ENCODE peak calls at places on chromosomes 11 and 22, in four cellular contexts. One of them, this sample, is unnamed.

GRCh38 chr22:19495562-19496323 is 16.0 kb downstream of the CDC45 start:
- DNase-seq in CD4-positive, alpha-beta memory T cell: no peak
- DNase-seq in hypothalamus: no peak
- DNase-seq in stimulated activated CD8-positive, alpha-beta memory T cell treated with anti-CD3 and anti-CD28 coated beads, Interleukin-15, amount 100 ng/mL, for 1 hour: no peak
- DNase-seq in this sample: no peak

GRCh38 chr11:65944767-65945166 is 513 bp upstream of the TSGA10IP start:
- DNase-seq in CD4-positive, alpha-beta memory T cell: no peak
- DNase-seq in hypothalamus: no peak
- DNase-seq in stimulated activated CD8-positive, alpha-beta memory T cell treated with anti-CD3 and anti-CD28 coated beads, Interleukin-15, amount 100 ng/mL, for 1 hour: no peak
- DNase-seq in this sample: no peak

GRCh38 chr22:37020192-37020479 is 594 bp downstream of the MPST start:
- DNase-seq in hypothalamus: peak; percentile 31
- DNase-seq in CD4-positive, alpha-beta memory T cell: no peak
- DNase-seq in stimulated activated CD8-positive, alpha-beta memory T cell treated with anti-CD3 and anti-CD28 coated beads, Interleukin-15, amount 100 ng/mL, for 1 hour: no peak
- DNase-seq in this sample: no peak

GRCh38 chr11:19598876-19599275 is 113.8 kb upstream of the NAV2 start:
- DNase-seq in stimulated activated CD8-positive, alpha-beta memory T cell treated with anti-CD3 and anti-CD28 coated beads, Interleukin-15, amount 100 ng/mL, for 1 hour: no peak
- DNase-seq in hypothalamus: no peak
- DNase-seq in CD4-positive, alpha-beta memory T cell: no peak
- DNase-seq in this sample: no peak

GRCh38 chr11:10303558-10304363 is 1.1 kb upstream of the ADM start:
- DNase-seq in hypothalamus: no peak
- DNase-seq in stimulated activated CD8-positive, alpha-beta memory T cell treated with anti-CD3 and anti-CD28 coated beads, Interleukin-15, amount 100 ng/mL, for 1 hour: no peak
- DNase-seq in CD4-positive, alpha-beta memory T cell: peak; percentile 42
- DNase-seq in this sample: no peak

GRCh38 chr11:129315781-129316579 is 59.7 kb upstream of the BARX2 start:
- DNase-seq in hypothalamus: no peak
- DNase-seq in CD4-positive, alpha-beta memory T cell: no peak
- DNase-seq in stimulated activated CD8-positive, alpha-beta memory T cell treated with anti-CD3 and anti-CD28 coated beads, Interleukin-15, amount 100 ng/mL, for 1 hour: no peak
- DNase-seq in this sample: no peak

GRCh38 chr22:36922752-36923457 is 9.5 kb downstream of the CSF2RB start:
- DNase-seq in stimulated activated CD8-positive, alpha-beta memory T cell treated with anti-CD3 and anti-CD28 coated beads, Interleukin-15, amount 100 ng/mL, for 1 hour: no peak
- DNase-seq in CD4-positive, alpha-beta memory T cell: no peak
- DNase-seq in hypothalamus: no peak
- DNase-seq in this sample: peak; percentile 13

GRCh38 chr11:72012897-72013721 is 14.4 kb downstream of the IL18BP start:
- DNase-seq in stimulated activated CD8-positive, alpha-beta memory T cell treated with anti-CD3 and anti-CD28 coated beads, Interleukin-15, amount 100 ng/mL, for 1 hour: no peak
- DNase-seq in hypothalamus: peak; percentile 78
- DNase-seq in CD4-positive, alpha-beta memory T cell: no peak
- DNase-seq in this sample: no peak

GRCh38 chr11:13065200-13065787 is 56.2 kb downstream of the RASSF10 start:
- DNase-seq in stimulated activated CD8-positive, alpha-beta memory T cell treated with anti-CD3 and anti-CD28 coated beads, Interleukin-15, amount 100 ng/mL, for 1 hour: no peak
- DNase-seq in hypothalamus: no peak
- DNase-seq in CD4-positive, alpha-beta memory T cell: no peak
- DNase-seq in this sample: no peak

GRCh38 chr22:24437820-24438328 is 10.5 kb downstream of the ADORA2A start:
- DNase-seq in CD4-positive, alpha-beta memory T cell: no peak
- DNase-seq in hypothalamus: no peak
- DNase-seq in stimulated activated CD8-positive, alpha-beta memory T cell treated with anti-CD3 and anti-CD28 coated beads, Interleukin-15, amount 100 ng/mL, for 1 hour: no peak
- DNase-seq in this sample: no peak

GRCh38 chr11:68841718-68842426 is at the start of gene CPT1A:
- DNase-seq in hypothalamus: peak; percentile 20
- DNase-seq in CD4-positive, alpha-beta memory T cell: peak; percentile 72
- DNase-seq in stimulated activated CD8-positive, alpha-beta memory T cell treated with anti-CD3 and anti-CD28 coated beads, Interleukin-15, amount 100 ng/mL, for 1 hour: peak; percentile 19
- DNase-seq in this sample: peak; percentile 93

GRCh38 chr11:120067361-120068113 is 70.4 kb downstream of the TRIM29 start:
- DNase-seq in hypothalamus: no peak
- DNase-seq in CD4-positive, alpha-beta memory T cell: no peak
- DNase-seq in stimulated activated CD8-positive, alpha-beta memory T cell treated with anti-CD3 and anti-CD28 coated beads, Interleukin-15, amount 100 ng/mL, for 1 hour: no peak
- DNase-seq in this sample: no peak

GRCh38 chr11:126595560-126595959 is 240.1 kb downstream of the ST3GAL4 start:
- DNase-seq in stimulated activated CD8-positive, alpha-beta memory T cell treated with anti-CD3 and anti-CD28 coated beads, Interleukin-15, amount 100 ng/mL, for 1 hour: no peak
- DNase-seq in hypothalamus: no peak
- DNase-seq in CD4-positive, alpha-beta memory T cell: no peak
- DNase-seq in this sample: no peak

GRCh38 chr11:587978-588380 is 11.7 kb downstream of the PHRF1 start:
- DNase-seq in stimulated activated CD8-positive, alpha-beta memory T cell treated with anti-CD3 and anti-CD28 coated beads, Interleukin-15, amount 100 ng/mL, for 1 hour: no peak
- DNase-seq in hypothalamus: no peak
- DNase-seq in CD4-positive, alpha-beta memory T cell: peak; percentile 94
- DNase-seq in this sample: no peak

GRCh38 chr11:6199174-6199810 is at the start of gene OR52W1:
- DNase-seq in hypothalamus: no peak
- DNase-seq in stimulated activated CD8-positive, alpha-beta memory T cell treated with anti-CD3 and anti-CD28 coated beads, Interleukin-15, amount 100 ng/mL, for 1 hour: no peak
- DNase-seq in CD4-positive, alpha-beta memory T cell: no peak
- DNase-seq in this sample: no peak

GRCh38 chr11:128824199-128825049 is 42.7 kb downstream of the KCNJ1 start:
- DNase-seq in stimulated activated CD8-positive, alpha-beta memory T cell treated with anti-CD3 and anti-CD28 coated beads, Interleukin-15, amount 100 ng/mL, for 1 hour: no peak
- DNase-seq in CD4-positive, alpha-beta memory T cell: no peak
- DNase-seq in hypothalamus: no peak
- DNase-seq in this sample: no peak

GRCh38 chr11:70130636-70131035 is 52.5 kb downstream of the ANO1 start:
- DNase-seq in CD4-positive, alpha-beta memory T cell: no peak
- DNase-seq in hypothalamus: no peak
- DNase-seq in stimulated activated CD8-positive, alpha-beta memory T cell treated with anti-CD3 and anti-CD28 coated beads, Interleukin-15, amount 100 ng/mL, for 1 hour: no peak
- DNase-seq in this sample: no peak

GRCh38 chr11:112300094-112300786 is 39.6 kb upstream of the PLET1 start:
- DNase-seq in stimulated activated CD8-positive, alpha-beta memory T cell treated with anti-CD3 and anti-CD28 coated beads, Interleukin-15, amount 100 ng/mL, for 1 hour: no peak
- DNase-seq in hypothalamus: peak; percentile 42
- DNase-seq in CD4-positive, alpha-beta memory T cell: no peak
- DNase-seq in this sample: no peak

GRCh38 chr11:2912498-2912897 is 16.7 kb downstream of the PHLDA2 start:
- DNase-seq in stimulated activated CD8-positive, alpha-beta memory T cell treated with anti-CD3 and anti-CD28 coated beads, Interleukin-15, amount 100 ng/mL, for 1 hour: no peak
- DNase-seq in hypothalamus: no peak
- DNase-seq in CD4-positive, alpha-beta memory T cell: no peak
- DNase-seq in this sample: no peak

GRCh38 chr22:46734830-46735453 is 3.1 kb downstream of the CERK start:
- DNase-seq in hypothalamus: no peak
- DNase-seq in CD4-positive, alpha-beta memory T cell: peak; percentile 93
- DNase-seq in stimulated activated CD8-positive, alpha-beta memory T cell treated with anti-CD3 and anti-CD28 coated beads, Interleukin-15, amount 100 ng/mL, for 1 hour: no peak
- DNase-seq in this sample: peak; percentile 13

GRCh38 chr11:16958833-16959232 is 55.4 kb downstream of the PLEKHA7 start:
- DNase-seq in CD4-positive, alpha-beta memory T cell: no peak
- DNase-seq in hypothalamus: no peak
- DNase-seq in stimulated activated CD8-positive, alpha-beta memory T cell treated with anti-CD3 and anti-CD28 coated beads, Interleukin-15, amount 100 ng/mL, for 1 hour: no peak
- DNase-seq in this sample: no peak

GRCh38 chr11:19675397-19675796 is 37.2 kb upstream of the NAV2 start:
- DNase-seq in hypothalamus: no peak
- DNase-seq in stimulated activated CD8-positive, alpha-beta memory T cell treated with anti-CD3 and anti-CD28 coated beads, Interleukin-15, amount 100 ng/mL, for 1 hour: no peak
- DNase-seq in CD4-positive, alpha-beta memory T cell: no peak
- DNase-seq in this sample: no peak

GRCh38 chr11:77198440-77198849 is 70.4 kb downstream of the MYO7A start:
- DNase-seq in CD4-positive, alpha-beta memory T cell: no peak
- DNase-seq in hypothalamus: no peak
- DNase-seq in stimulated activated CD8-positive, alpha-beta memory T cell treated with anti-CD3 and anti-CD28 coated beads, Interleukin-15, amount 100 ng/mL, for 1 hour: no peak
- DNase-seq in this sample: peak; percentile 54

GRCh38 chr11:3803726-3804510 is 4.4 kb upstream of the PGAP2 start:
- DNase-seq in stimulated activated CD8-positive, alpha-beta memory T cell treated with anti-CD3 and anti-CD28 coated beads, Interleukin-15, amount 100 ng/mL, for 1 hour: no peak
- DNase-seq in hypothalamus: no peak
- DNase-seq in CD4-positive, alpha-beta memory T cell: no peak
- DNase-seq in this sample: no peak

GRCh38 chr11:128732471-128733277 is 38.8 kb downstream of the FLI1 start:
- DNase-seq in hypothalamus: no peak
- DNase-seq in stimulated activated CD8-positive, alpha-beta memory T cell treated with anti-CD3 and anti-CD28 coated beads, Interleukin-15, amount 100 ng/mL, for 1 hour: no peak
- DNase-seq in CD4-positive, alpha-beta memory T cell: no peak
- DNase-seq in this sample: no peak

GRCh38 chr11:69086741-69087524 is 38.2 kb downstream of the TPCN2 start:
- DNase-seq in stimulated activated CD8-positive, alpha-beta memory T cell treated with anti-CD3 and anti-CD28 coated beads, Interleukin-15, amount 100 ng/mL, for 1 hour: no peak
- DNase-seq in hypothalamus: no peak
- DNase-seq in CD4-positive, alpha-beta memory T cell: no peak
- DNase-seq in this sample: no peak

GRCh38 chr11:73962097-73962705 is 11.4 kb downstream of the DNAJB13 start:
- DNase-seq in CD4-positive, alpha-beta memory T cell: no peak
- DNase-seq in stimulated activated CD8-positive, alpha-beta memory T cell treated with anti-CD3 and anti-CD28 coated beads, Interleukin-15, amount 100 ng/mL, for 1 hour: no peak
- DNase-seq in hypothalamus: no peak
- DNase-seq in this sample: no peak

GRCh38 chr11:92122561-92122960 is 102.1 kb upstream of the FAT3 start:
- DNase-seq in hypothalamus: no peak
- DNase-seq in CD4-positive, alpha-beta memory T cell: no peak
- DNase-seq in stimulated activated CD8-positive, alpha-beta memory T cell treated with anti-CD3 and anti-CD28 coated beads, Interleukin-15, amount 100 ng/mL, for 1 hour: no peak
- DNase-seq in this sample: no peak

GRCh38 chr11:9852465-9852864 is 188.6 kb downstream of the SWAP70 start:
- DNase-seq in hypothalamus: no peak
- DNase-seq in stimulated activated CD8-positive, alpha-beta memory T cell treated with anti-CD3 and anti-CD28 coated beads, Interleukin-15, amount 100 ng/mL, for 1 hour: no peak
- DNase-seq in CD4-positive, alpha-beta memory T cell: no peak
- DNase-seq in this sample: no peak

GRCh38 chr22:38240734-38241252 is 32.0 kb downstream of the TMEM184B start:
- DNase-seq in hypothalamus: peak; percentile 76
- DNase-seq in CD4-positive, alpha-beta memory T cell: no peak
- DNase-seq in stimulated activated CD8-positive, alpha-beta memory T cell treated with anti-CD3 and anti-CD28 coated beads, Interleukin-15, amount 100 ng/mL, for 1 hour: no peak
- DNase-seq in this sample: no peak

GRCh38 chr22:28882545-28882877 is 861 bp upstream of the ZNRF3 start:
- DNase-seq in CD4-positive, alpha-beta memory T cell: no peak
- DNase-seq in stimulated activated CD8-positive, alpha-beta memory T cell treated with anti-CD3 and anti-CD28 coated beads, Interleukin-15, amount 100 ng/mL, for 1 hour: no peak
- DNase-seq in hypothalamus: no peak
- DNase-seq in this sample: no peak

GRCh38 chr11:86589856-86590589 is 82.4 kb downstream of the ME3 start:
- DNase-seq in hypothalamus: no peak
- DNase-seq in CD4-positive, alpha-beta memory T cell: no peak
- DNase-seq in stimulated activated CD8-positive, alpha-beta memory T cell treated with anti-CD3 and anti-CD28 coated beads, Interleukin-15, amount 100 ng/mL, for 1 hour: no peak
- DNase-seq in this sample: no peak

GRCh38 chr11:72239296-72239848 is 4.6 kb downstream of the PHOX2A start:
- DNase-seq in stimulated activated CD8-positive, alpha-beta memory T cell treated with anti-CD3 and anti-CD28 coated beads, Interleukin-15, amount 100 ng/mL, for 1 hour: no peak
- DNase-seq in CD4-positive, alpha-beta memory T cell: no peak
- DNase-seq in hypothalamus: no peak
- DNase-seq in this sample: no peak

GRCh38 chr11:69642549-69642912 is 1.6 kb downstream of the CCND1 start:
- DNase-seq in CD4-positive, alpha-beta memory T cell: peak; percentile 49
- DNase-seq in hypothalamus: no peak
- DNase-seq in stimulated activated CD8-positive, alpha-beta memory T cell treated with anti-CD3 and anti-CD28 coated beads, Interleukin-15, amount 100 ng/mL, for 1 hour: no peak
- DNase-seq in this sample: no peak

GRCh38 chr11:24391165-24391564 is 105.7 kb upstream of the LUZP2 start:
- DNase-seq in hypothalamus: no peak
- DNase-seq in CD4-positive, alpha-beta memory T cell: no peak
- DNase-seq in stimulated activated CD8-positive, alpha-beta memory T cell treated with anti-CD3 and anti-CD28 coated beads, Interleukin-15, amount 100 ng/mL, for 1 hour: no peak
- DNase-seq in this sample: no peak

GRCh38 chr11:19241260-19242183 is 777 bp upstream of the E2F8 start:
- DNase-seq in hypothalamus: no peak
- DNase-seq in CD4-positive, alpha-beta memory T cell: no peak
- DNase-seq in stimulated activated CD8-positive, alpha-beta memory T cell treated with anti-CD3 and anti-CD28 coated beads, Interleukin-15, amount 100 ng/mL, for 1 hour: no peak
- DNase-seq in this sample: peak; percentile 75

GRCh38 chr11:102933627-102934026 is 21.9 kb downstream of the MMP13 start:
- DNase-seq in hypothalamus: no peak
- DNase-seq in CD4-positive, alpha-beta memory T cell: no peak
- DNase-seq in stimulated activated CD8-positive, alpha-beta memory T cell treated with anti-CD3 and anti-CD28 coated beads, Interleukin-15, amount 100 ng/mL, for 1 hour: no peak
- DNase-seq in this sample: no peak

GRCh38 chr11:66071326-66071870 is 1.3 kb downstream of the PACS1 start:
- DNase-seq in hypothalamus: no peak
- DNase-seq in stimulated activated CD8-positive, alpha-beta memory T cell treated with anti-CD3 and anti-CD28 coated beads, Interleukin-15, amount 100 ng/mL, for 1 hour: no peak
- DNase-seq in CD4-positive, alpha-beta memory T cell: peak; percentile 59
- DNase-seq in this sample: no peak

This sample was measured in D341Med.